ENCODE peak calls at places on chromosomes 11 and 22, in ten cellular contexts. One of them, this sample, is unnamed.
A peak's percentile ranks its signal among the peaks of the same experiment; 100 is the strongest.

GRCh38 chr11:108561535-108561991 is 32.0 kb downstream of the EXPH5 start:
- DNase-seq in PC-9: no peak
- DNase-seq in NB4: no peak
- DNase-seq in bronchial epithelial cell: no peak
- DNase-seq in IMR-90: peak; percentile 31
- DNase-seq in GM12865: no peak
- DNase-seq in Caco-2: no peak
- DNase-seq in heart right ventricle: no peak
- DNase-seq in HFF-Myc: no peak
- DNase-seq in epithelial cell of esophagus: no peak
- DNase-seq in this sample: peak; percentile 29

GRCh38 chr22:35567794-35568193 is 27.2 kb downstream of the RASD2 start:
- DNase-seq in PC-9: no peak
- DNase-seq in NB4: no peak
- DNase-seq in bronchial epithelial cell: no peak
- DNase-seq in IMR-90: no peak
- DNase-seq in GM12865: no peak
- DNase-seq in Caco-2: no peak
- DNase-seq in heart right ventricle: peak; percentile 55
- DNase-seq in HFF-Myc: no peak
- DNase-seq in epithelial cell of esophagus: no peak
- DNase-seq in this sample: no peak

GRCh38 chr11:124174001-124174400 is 9.1 kb upstream of the OR10D3 start:
- DNase-seq in PC-9: peak; percentile 58
- DNase-seq in NB4: peak; percentile 23
- DNase-seq in bronchial epithelial cell: peak; percentile 78
- DNase-seq in IMR-90: peak; percentile 64
- DNase-seq in GM12865: no peak
- DNase-seq in Caco-2: no peak
- DNase-seq in heart right ventricle: no peak
- DNase-seq in HFF-Myc: no peak
- DNase-seq in epithelial cell of esophagus: peak; percentile 74
- DNase-seq in this sample: peak; percentile 81

GRCh38 chr11:12798609-12799011 is 124.4 kb downstream of the TEAD1 start:
- DNase-seq in PC-9: no peak
- DNase-seq in NB4: no peak
- DNase-seq in bronchial epithelial cell: peak; percentile 71
- DNase-seq in IMR-90: no peak
- DNase-seq in GM12865: no peak
- DNase-seq in Caco-2: no peak
- DNase-seq in heart right ventricle: no peak
- DNase-seq in HFF-Myc: no peak
- DNase-seq in epithelial cell of esophagus: peak; percentile 83
- DNase-seq in this sample: no peak

GRCh38 chr11:122755941-122756340 is 82.4 kb upstream of the CRTAM start:
- DNase-seq in PC-9: no peak
- DNase-seq in NB4: peak; percentile 39
- DNase-seq in bronchial epithelial cell: no peak
- DNase-seq in IMR-90: no peak
- DNase-seq in GM12865: no peak
- DNase-seq in Caco-2: no peak
- DNase-seq in heart right ventricle: no peak
- DNase-seq in HFF-Myc: no peak
- DNase-seq in epithelial cell of esophagus: no peak
- DNase-seq in this sample: no peak

GRCh38 chr11:1919428-1920127 is at the start of gene TNNT3:
- DNase-seq in PC-9: no peak
- DNase-seq in NB4: no peak
- DNase-seq in bronchial epithelial cell: no peak
- DNase-seq in IMR-90: no peak
- DNase-seq in GM12865: no peak
- DNase-seq in Caco-2: no peak
- DNase-seq in heart right ventricle: no peak
- DNase-seq in HFF-Myc: no peak
- DNase-seq in epithelial cell of esophagus: no peak
- DNase-seq in this sample: no peak

GRCh38 chr11:58133329-58134076 is 8.2 kb upstream of the OR9I1 start:
- DNase-seq in PC-9: no peak
- DNase-seq in NB4: no peak
- DNase-seq in bronchial epithelial cell: peak; percentile 18
- DNase-seq in IMR-90: no peak
- DNase-seq in GM12865: no peak
- DNase-seq in Caco-2: peak; percentile 51
- DNase-seq in heart right ventricle: no peak
- DNase-seq in HFF-Myc: no peak
- DNase-seq in epithelial cell of esophagus: peak; percentile 32
- DNase-seq in this sample: no peak

GRCh38 chr11:102604011-102604410 is 21.1 kb downstream of the MMP20 start:
- DNase-seq in PC-9: no peak
- DNase-seq in NB4: no peak
- DNase-seq in bronchial epithelial cell: no peak
- DNase-seq in IMR-90: no peak
- DNase-seq in GM12865: no peak
- DNase-seq in Caco-2: no peak
- DNase-seq in heart right ventricle: no peak
- DNase-seq in HFF-Myc: no peak
- DNase-seq in epithelial cell of esophagus: no peak
- DNase-seq in this sample: no peak

GRCh38 chr11:70353900-70354568 is 44.3 kb upstream of the CTTN start:
- DNase-seq in PC-9: no peak
- DNase-seq in NB4: no peak
- DNase-seq in bronchial epithelial cell: no peak
- DNase-seq in IMR-90: no peak
- DNase-seq in GM12865: no peak
- DNase-seq in Caco-2: no peak
- DNase-seq in heart right ventricle: no peak
- DNase-seq in HFF-Myc: no peak
- DNase-seq in epithelial cell of esophagus: no peak
- DNase-seq in this sample: no peak

GRCh38 chr11:9716275-9717039 is 52.6 kb downstream of the SWAP70 start:
- DNase-seq in PC-9: no peak
- DNase-seq in NB4: peak; percentile 95
- DNase-seq in bronchial epithelial cell: peak; percentile 63
- DNase-seq in IMR-90: peak; percentile 83
- DNase-seq in GM12865: peak; percentile 89
- DNase-seq in Caco-2: no peak
- DNase-seq in heart right ventricle: no peak
- DNase-seq in HFF-Myc: no peak
- DNase-seq in epithelial cell of esophagus: peak; percentile 66
- DNase-seq in this sample: peak; percentile 69

DNA sequence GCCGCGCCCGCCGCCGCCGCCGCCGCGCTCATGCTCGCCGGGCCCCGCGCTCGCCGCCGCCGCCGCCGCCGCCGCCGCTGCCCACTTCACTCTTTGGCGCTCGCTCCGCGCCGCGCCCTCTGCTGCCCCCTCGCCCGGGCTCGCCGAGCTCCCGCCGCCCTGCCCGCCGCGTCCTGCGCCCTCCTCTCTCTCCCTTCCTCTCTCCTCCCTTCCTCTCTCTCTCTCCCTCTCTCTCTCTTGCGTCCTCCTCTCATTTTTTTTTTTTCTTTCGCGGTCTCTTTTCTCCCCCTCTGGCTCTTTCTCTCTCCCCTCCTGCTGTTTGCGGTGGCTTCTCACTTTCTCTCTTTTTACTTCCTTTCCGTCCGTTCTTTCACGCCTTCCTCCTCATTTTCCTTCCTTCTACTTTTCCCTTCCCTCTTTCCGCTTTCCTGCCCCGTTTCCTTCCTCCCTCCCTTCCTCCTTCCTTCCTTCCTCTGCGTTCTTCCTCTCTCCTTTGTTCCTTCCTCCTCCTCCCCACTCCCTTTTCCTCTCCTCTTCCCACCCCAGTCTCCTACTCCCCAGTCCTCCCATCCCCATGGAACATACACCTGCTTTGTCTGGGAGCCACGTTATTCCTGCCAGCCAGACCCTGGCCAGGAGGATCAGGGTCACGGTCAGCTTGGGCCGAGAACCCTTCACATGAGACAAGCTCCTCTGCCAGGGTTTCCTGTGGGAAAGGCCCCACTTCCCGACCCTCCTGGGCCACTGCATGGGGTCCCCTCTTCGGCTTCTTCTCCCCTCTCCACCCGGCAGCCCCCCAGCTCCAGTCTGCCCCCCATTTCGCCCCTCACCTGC is 19.3 kb upstream of the SHISAL1 start:
- DNase-seq in PC-9: no peak
- DNase-seq in NB4: no peak
- DNase-seq in bronchial epithelial cell: no peak
- DNase-seq in IMR-90: peak; percentile 33
- DNase-seq in GM12865: no peak
- DNase-seq in Caco-2: no peak
- DNase-seq in heart right ventricle: peak; percentile 48
- DNase-seq in HFF-Myc: no peak
- DNase-seq in epithelial cell of esophagus: peak; percentile 39
- DNase-seq in this sample: no peak
- TF ChIP-seq CTCF in PC-9: peak; percentile 26
- TF ChIP-seq CTCF in NB4: no peak
- TF ChIP-seq CTCF in bronchial epithelial cell: no peak
- TF ChIP-seq CTCF in IMR-90: peak; percentile 28
- TF ChIP-seq CTCF in GM12865: no peak
- TF ChIP-seq CTCF in Caco-2: no peak
- TF ChIP-seq CTCF in heart right ventricle: no peak
- TF ChIP-seq CTCF in HFF-Myc: no peak
- TF ChIP-seq CTCF in epithelial cell of esophagus: no peak
- TF ChIP-seq CTCF in this sample: no peak

DNA sequence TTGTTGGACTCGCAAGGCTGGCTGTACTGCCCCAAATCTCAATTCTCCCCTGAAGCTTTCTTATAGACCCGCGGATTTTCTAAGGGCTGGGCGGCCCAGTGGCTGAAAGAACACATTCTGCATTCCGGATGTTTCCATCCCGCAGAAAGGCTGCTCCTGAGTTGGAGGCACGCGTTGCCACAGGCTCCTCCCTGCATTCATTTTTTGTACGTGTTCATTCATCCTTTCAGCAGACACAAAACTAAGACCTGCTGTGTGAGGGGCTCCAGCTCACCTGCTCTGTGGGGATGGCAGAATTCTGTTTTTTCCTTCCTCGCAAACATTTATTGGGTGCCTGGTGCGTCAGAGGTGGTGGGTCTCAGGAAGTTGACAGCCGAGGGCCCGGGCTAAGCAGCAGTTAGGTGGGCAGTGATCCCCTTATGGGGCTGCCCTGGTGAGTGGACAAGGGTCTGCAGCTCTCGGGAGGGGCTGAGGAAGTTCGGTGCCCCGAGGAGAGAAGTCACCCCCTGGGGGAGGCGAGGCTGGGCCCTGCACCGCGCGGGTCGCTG is 23.7 kb downstream of the SHANK3 start:
- DNase-seq in PC-9: no peak
- DNase-seq in NB4: no peak
- DNase-seq in bronchial epithelial cell: peak; percentile 28
- DNase-seq in IMR-90: no peak
- DNase-seq in GM12865: no peak
- DNase-seq in Caco-2: no peak
- DNase-seq in heart right ventricle: no peak
- DNase-seq in HFF-Myc: no peak
- DNase-seq in epithelial cell of esophagus: peak; percentile 43
- DNase-seq in this sample: no peak
- H3K4me3 ChIP-seq in PC-9: no peak overlapping the region
- H3K4me3 ChIP-seq in NB4: no peak overlapping the region
- H3K4me3 ChIP-seq in bronchial epithelial cell: peak overlapping the region; percentile 39
- H3K4me3 ChIP-seq in IMR-90: no peak overlapping the region
- H3K4me3 ChIP-seq in GM12865: no peak overlapping the region
- H3K4me3 ChIP-seq in Caco-2: no peak overlapping the region
- H3K4me3 ChIP-seq in heart right ventricle: no peak overlapping the region
- H3K4me3 ChIP-seq in HFF-Myc: no peak overlapping the region
- H3K4me3 ChIP-seq in epithelial cell of esophagus: no peak overlapping the region
- H3K4me3 ChIP-seq in this sample: no peak overlapping the region

DNA sequence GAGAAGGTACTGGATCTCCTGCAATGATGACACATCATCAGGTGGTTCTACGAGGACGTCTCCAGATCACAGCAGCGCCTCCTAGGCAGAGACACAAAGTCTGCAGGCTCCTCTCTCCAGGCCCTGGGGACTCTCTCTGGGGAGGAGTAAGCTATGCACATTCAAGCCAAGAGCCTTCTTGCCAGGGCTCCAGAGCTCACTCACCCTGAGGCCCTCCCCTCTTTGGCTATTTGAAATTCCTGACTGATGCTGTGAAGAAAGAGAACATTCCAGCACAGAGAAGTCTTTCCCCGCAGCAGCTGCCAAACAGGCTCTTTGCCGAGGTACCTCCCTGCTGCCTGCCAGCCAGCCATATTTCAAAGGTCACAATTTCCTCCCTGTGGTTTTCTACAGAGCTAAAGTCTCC is 204.9 kb downstream of the CSNK2A3 start:
- DNase-seq in PC-9: no peak
- DNase-seq in NB4: peak; percentile 26
- DNase-seq in bronchial epithelial cell: peak; percentile 49
- DNase-seq in IMR-90: peak; percentile 74
- DNase-seq in GM12865: peak; percentile 38
- DNase-seq in Caco-2: peak; percentile 77
- DNase-seq in heart right ventricle: peak; percentile 67
- DNase-seq in HFF-Myc: peak; percentile 19
- DNase-seq in epithelial cell of esophagus: peak; percentile 62
- DNase-seq in this sample: peak; percentile 73
- TF ChIP-seq CTCF in PC-9: no peak
- TF ChIP-seq CTCF in NB4: peak; percentile 34
- TF ChIP-seq CTCF in bronchial epithelial cell: peak; percentile 22
- TF ChIP-seq CTCF in IMR-90: peak; percentile 35
- TF ChIP-seq CTCF in GM12865: no peak
- TF ChIP-seq CTCF in Caco-2: peak; percentile 20
- TF ChIP-seq CTCF in heart right ventricle: peak; percentile 22
- TF ChIP-seq CTCF in HFF-Myc: peak; percentile 21
- TF ChIP-seq CTCF in epithelial cell of esophagus: peak; percentile 34
- TF ChIP-seq CTCF in this sample: peak; percentile 43

GRCh38 chr22:39923689-39924088 is 22.8 kb downstream of the GRAP2 start:
- DNase-seq in PC-9: no peak
- DNase-seq in NB4: no peak
- DNase-seq in bronchial epithelial cell: no peak
- DNase-seq in IMR-90: no peak
- DNase-seq in GM12865: no peak
- DNase-seq in Caco-2: no peak
- DNase-seq in heart right ventricle: no peak
- DNase-seq in HFF-Myc: no peak
- DNase-seq in epithelial cell of esophagus: no peak
- DNase-seq in this sample: no peak

GRCh38 chr22:39924286-39924685 is 23.4 kb downstream of the GRAP2 start:
- DNase-seq in PC-9: no peak
- DNase-seq in NB4: no peak
- DNase-seq in bronchial epithelial cell: no peak
- DNase-seq in IMR-90: no peak
- DNase-seq in GM12865: no peak
- DNase-seq in Caco-2: no peak
- DNase-seq in heart right ventricle: no peak
- DNase-seq in HFF-Myc: no peak
- DNase-seq in epithelial cell of esophagus: no peak
- DNase-seq in this sample: no peak

GRCh38 chr22:39927544-39927943 is 26.7 kb downstream of the GRAP2 start:
- DNase-seq in PC-9: no peak
- DNase-seq in NB4: peak; percentile 4
- DNase-seq in bronchial epithelial cell: no peak
- DNase-seq in IMR-90: no peak
- DNase-seq in GM12865: no peak
- DNase-seq in Caco-2: no peak
- DNase-seq in heart right ventricle: no peak
- DNase-seq in HFF-Myc: no peak
- DNase-seq in epithelial cell of esophagus: no peak
- DNase-seq in this sample: no peak

GRCh38 chr22:39926175-39927152 is 25.6 kb downstream of the GRAP2 start:
- DNase-seq in PC-9: no peak
- DNase-seq in NB4: no peak
- DNase-seq in bronchial epithelial cell: no peak
- DNase-seq in IMR-90: no peak
- DNase-seq in GM12865: no peak
- DNase-seq in Caco-2: no peak
- DNase-seq in heart right ventricle: no peak
- DNase-seq in HFF-Myc: no peak
- DNase-seq in epithelial cell of esophagus: no peak
- DNase-seq in this sample: no peak

GRCh38 chr22:39925273-39925672 is 24.4 kb downstream of the GRAP2 start:
- DNase-seq in PC-9: no peak
- DNase-seq in NB4: no peak
- DNase-seq in bronchial epithelial cell: no peak
- DNase-seq in IMR-90: no peak
- DNase-seq in GM12865: no peak
- DNase-seq in Caco-2: no peak
- DNase-seq in heart right ventricle: no peak
- DNase-seq in HFF-Myc: no peak
- DNase-seq in epithelial cell of esophagus: no peak
- DNase-seq in this sample: no peak
- H3K4me3 ChIP-seq in PC-9: no peak overlapping the region
- H3K4me3 ChIP-seq in NB4: no peak overlapping the region
- H3K4me3 ChIP-seq in bronchial epithelial cell: no peak overlapping the region
- H3K4me3 ChIP-seq in IMR-90: no peak overlapping the region
- H3K4me3 ChIP-seq in GM12865: no peak overlapping the region
- H3K4me3 ChIP-seq in Caco-2: no peak overlapping the region
- H3K4me3 ChIP-seq in heart right ventricle: no peak overlapping the region
- H3K4me3 ChIP-seq in HFF-Myc: no peak overlapping the region
- H3K4me3 ChIP-seq in epithelial cell of esophagus: no peak overlapping the region
- H3K4me3 ChIP-seq in this sample: no peak overlapping the region